ENCODE peak calls at places on chromosomes 12 and 14, in four cellular contexts. H is HepG2, K is DND-41, Y is GM23248. L is an unnamed sample.

GRCh38 chr12:16593546-16593945 is 12.4 kb downstream of the LMO3 start:
- DNase-seq in H (no peak), K (no peak), Y (no peak), L (no peak)

GRCh38 chr12:46276756-46277155 is 7.9 kb upstream of the SLC38A1 start:
- DNase-seq in H (no peak), Y (no peak), K (no peak), L (no peak)

GRCh38 chr12:62785941-62786559 is 148.9 kb downstream of the PPM1H start:
- DNase-seq in Y (peak; percentile 94), K (peak; percentile 8), H (no peak), L (no peak)

GRCh38 chr12:96308881-96309280 is 91.4 kb downstream of the CDK17 start:
- DNase-seq in Y (peak; percentile 6), H (no peak), K (no peak), L (no peak)

GRCh38 chr14:50452979-50453705 is 56.5 kb upstream of the CDKL1 start:
- DNase-seq in H (no peak), Y (peak; percentile 96), K (no peak), L (no peak)

GRCh38 chr14:94054401-94054800 is 26.6 kb downstream of the DDX24 start:
- DNase-seq in Y (no peak), H (no peak), K (no peak), L (no peak)

GRCh38 chr14:105865266-105865903 is 339.0 kb downstream of the TMEM121 start:
- DNase-seq in H (no peak), K (peak; percentile 34), Y (no peak), L (no peak)

GRCh38 chr12:85874064-85874463 is at the start of gene NTS:
- DNase-seq in H (no peak), Y (no peak), K (no peak), L (no peak)

GRCh38 chr14:20195911-20196310 is 5.2 kb downstream of the OR11G2 start:
- DNase-seq in Y (peak; percentile 20), K (no peak), H (no peak), L (no peak)

GRCh38 chr14:97074860-97075259 is 277.7 kb downstream of the VRK1 start:
- DNase-seq in K (no peak), Y (no peak), H (no peak), L (no peak)

GRCh38 chr12:51368640-51369517 is 22.3 kb downstream of the GALNT6 start:
- DNase-seq in Y (no peak), K (peak; percentile 99), H (no peak), L (no peak)

GRCh38 chr14:52391866-52392600 is 77.9 kb downstream of the PTGER2 start:
- DNase-seq in Y (peak; percentile 82), H (no peak), K (no peak), L (no peak)

GRCh38 chr12:130628304-130628703 is 87.8 kb downstream of the RIMBP2 start:
- DNase-seq in Y (no peak), K (peak; percentile 43), H (no peak), L (no peak)

GRCh38 chr14:74620497-74620921 is 8.5 kb upstream of the LTBP2 start:
- DNase-seq in K (no peak), Y (peak; percentile 98), H (peak; percentile 72), L (no peak)

GRCh38 chr12:128190614-128191013 is 76.4 kb upstream of the TMEM132C start:
- DNase-seq in K (no peak), H (no peak), Y (no peak), L (no peak)

GRCh38 chr12:82414926-82415325 is 56.6 kb downstream of the METTL25 start:
- DNase-seq in K (no peak), H (no peak), Y (peak; percentile 20), L (no peak)

GRCh38 chr14:70061108-70061507 is 127.6 kb downstream of the SLC8A3 start:
- DNase-seq in K (no peak), H (peak; percentile 16), Y (no peak), L (no peak)

GRCh38 chr14:58637040-58637390 is 747 bp upstream of the DACT1 start:
- DNase-seq in Y (peak; percentile 90), H (no peak), K (no peak), L (no peak)

GRCh38 chr14:90093942-90094595 is 32.3 kb downstream of the KCNK13 start:
- DNase-seq in H (no peak), K (no peak), Y (peak; percentile 65), L (no peak)

GRCh38 chr14:36570065-36570464 is 12.3 kb downstream of the NKX2-8 start:
- DNase-seq in K (no peak), H (no peak), Y (no peak), L (no peak)

GRCh38 chr12:132216354-132216987 is 72.2 kb downstream of the NOC4L start:
- DNase-seq in K (no peak), Y (peak; percentile 27), H (no peak), L (no peak)

GRCh38 chr12:1474567-1475153 is 119.7 kb downstream of the FBXL14 start:
- DNase-seq in K (no peak), Y (peak; percentile 88), H (no peak), L (no peak)

GRCh38 chr12:2841056-2841455 is 6.2 kb upstream of the NRIP2 start:
- DNase-seq in Y (no peak), K (no peak), H (no peak), L (no peak)

GRCh38 chr14:103126873-103127304 is 3.6 kb downstream of the TNFAIP2 start:
- DNase-seq in K (no peak), Y (peak; percentile 46), H (peak; percentile 63), L (no peak)

GRCh38 chr14:68896132-68896531 is 83.0 kb downstream of the ACTN1 start:
- DNase-seq in H (no peak), Y (no peak), K (no peak), L (no peak)

GRCh38 chr14:77044776-77045569 is 16.5 kb upstream of the IRF2BPL start:
- DNase-seq in Y (peak; percentile 59), K (no peak), H (peak; percentile 74), L (no peak)

GRCh38 chr14:58732387-58732786 is 94.6 kb downstream of the DACT1 start:
- DNase-seq in Y (no peak), H (no peak), K (no peak), L (no peak)

GRCh38 chr12:102216086-102216691 is 18.6 kb upstream of the PMCH start:
- DNase-seq in H (no peak), K (no peak), Y (peak; percentile 59), L (no peak)

GRCh38 chr14:101977311-101978071 is 13.1 kb downstream of the DYNC1H1 start:
- DNase-seq in K (no peak), H (no peak), Y (peak; percentile 27), L (no peak)

GRCh38 chr14:101979666-101980065 is 15.3 kb downstream of the DYNC1H1 start:
- DNase-seq in H (no peak), Y (no peak), K (no peak), L (no peak)

GRCh38 chr14:101982621-101983020 is 18.2 kb downstream of the DYNC1H1 start:
- DNase-seq in Y (no peak), H (no peak), K (no peak), L (no peak)

GRCh38 chr14:101980251-101980650 is 15.9 kb downstream of the DYNC1H1 start:
- DNase-seq in K (no peak), Y (no peak), H (no peak), L (no peak)

GRCh38 chr14:101980700-101981099 is 16.3 kb downstream of the DYNC1H1 start:
- DNase-seq in K (no peak), Y (peak; percentile 99), H (peak; percentile 35), L (no peak)
- H3K27ac ChIP-seq in K (no peak overlapping the region), Y (peak overlapping the region; percentile 83), H (no peak overlapping the region), L (peak overlapping the region; percentile 46)

GRCh38 chr12:49626836-49627235 is 3.5 kb downstream of the PRPF40B start:
- DNase-seq in K (no peak), Y (no peak), H (no peak), L (no peak)
- H3K9ac ChIP-seq in K (no peak overlapping the region), Y (no peak overlapping the region), H (no peak overlapping the region), L (no peak overlapping the region)

GRCh38 chr12:95261109-95261508 is 43.5 kb downstream of the VEZT start:
- DNase-seq in H (no peak), K (no peak), Y (no peak), L (no peak)
- TF ChIP-seq EZH2 in H (no peak), K (no peak), Y (no peak), L (no peak)

GRCh38 chr14:41446008-41446407 is 160.7 kb upstream of the LRFN5 start:
- DNase-seq in Y (no peak), H (no peak), K (no peak), L (no peak)

DNA sequence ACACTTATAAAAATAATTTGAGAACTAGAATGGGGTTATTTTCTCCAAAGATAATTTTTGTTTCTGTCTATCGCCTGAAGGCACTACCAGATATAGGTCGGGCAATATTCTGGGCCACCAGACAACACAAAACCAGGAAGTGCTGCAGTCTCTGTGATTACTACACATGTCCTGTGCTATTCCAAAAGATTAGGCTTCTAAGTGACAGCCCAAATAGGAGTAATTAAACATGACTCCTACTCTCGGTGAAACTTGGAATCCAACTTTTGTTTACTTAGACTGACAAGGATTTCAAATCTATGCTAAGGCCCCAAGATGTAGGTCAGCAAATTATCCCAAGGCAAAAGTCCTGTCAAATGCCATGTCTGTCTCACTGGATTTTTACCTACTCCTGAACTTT is 157.6 kb upstream of the LRFN5 start:
- DNase-seq in K (no peak), Y (no peak), H (no peak), L (no peak)
- H3K27ac ChIP-seq in K (no peak overlapping the region), Y (no peak overlapping the region), H (no peak overlapping the region), L (no peak overlapping the region)

GRCh38 chr14:64761441-64762043 is 57.3 kb downstream of the PLEKHG3 start:
- DNase-seq in Y (peak; percentile 43), K (no peak), H (no peak), L (no peak)
- H3K9ac ChIP-seq in Y (peak overlapping the region; percentile 45), K (no peak overlapping the region), H (no peak overlapping the region), L (no peak overlapping the region)

GRCh38 chr12:104741072-104741471 is 217.0 kb downstream of the SLC41A2 start:
- DNase-seq in K (no peak), Y (no peak), H (no peak), L (no peak)
- TF ChIP-seq EZH2 in K (no peak), Y (no peak), H (no peak), L (no peak)

L was measured in SK-N-MC.